ENCODE peak calls at places on chromosomes 5 and 9, in five cellular contexts. E is astrocyte of the cerebellum, T is activated T-helper 1 cell treated with Interleukin-2 at 50 U/mL for 16 hours, I is AG09309, H is HCT116. J is an unnamed sample.

GRCh38 chr9:116269250-116269649 is 115.7 kb downstream of the PAPPA start:
- DNase-seq in E (no peak), T (no peak), I (no peak), H (no peak), J (no peak)

GRCh38 chr5:119179857-119180641 is 109.2 kb downstream of the DMXL1 start:
- DNase-seq in E (no peak), T (no peak), I (peak), H (no peak), J (no peak)

GRCh38 chr9:120323125-120323524 is 256.8 kb downstream of the CDK5RAP2 start:
- DNase-seq in E (no peak), T (no peak), I (no peak), H (no peak), J (no peak)

GRCh38 chr5:124738751-124739559 is 7.5 kb downstream of the ZNF608 start:
- DNase-seq in E (no peak), T (no peak), I (no peak), H (no peak), J (no peak)

GRCh38 chr5:16934123-16934522 is 2.0 kb downstream of the MYO10 start:
- DNase-seq in E (no peak), T (no peak), I (peak), H (peak), J (peak)

GRCh38 chr5:78077369-78078068 is 217.0 kb downstream of the AP3B1 start:
- DNase-seq in E (no peak), T (no peak), I (no peak), H (no peak), J (no peak)

GRCh38 chr5:150513375-150514309 is 5.7 kb downstream of the NDST1 start:
- DNase-seq in E (no peak), T (no peak), I (no peak), H (no peak), J (no peak)

GRCh38 chr5:143772621-143773020 is 39.3 kb upstream of the HMHB1 start:
- DNase-seq in E (no peak), T (no peak), I (no peak), H (no peak), J (no peak)

GRCh38 chr9:124695280-124695890 is 75.7 kb downstream of the NR6A1 start:
- DNase-seq in E (no peak), T (no peak), I (no peak), H (no peak), J (no peak)

GRCh38 chr9:12631866-12632265 is 61.3 kb upstream of the TYRP1 start:
- DNase-seq in E (no peak), T (no peak), I (no peak), H (no peak), J (no peak)

GRCh38 chr5:83523926-83524325 is 52.4 kb downstream of the VCAN start:
- DNase-seq in E (no peak), T (no peak), I (no peak), H (no peak), J (no peak)

GRCh38 chr9:111566234-111566633 is 33.2 kb downstream of the PTGR1 start:
- DNase-seq in E (no peak), T (no peak), I (no peak), H (no peak), J (no peak)

GRCh38 chr9:87861332-87861731 is 21.3 kb upstream of the SPATA31E1 start:
- DNase-seq in E (no peak), T (no peak), I (no peak), H (no peak), J (no peak)

GRCh38 chr9:27462846-27463245 is 61.2 kb upstream of the IFNK start:
- DNase-seq in E (no peak), T (no peak), I (no peak), H (no peak), J (no peak)